ENCODE peak calls at places on chromosomes 11 and 22, in six cellular contexts. One of them, this sample, is unnamed. For H3K9me3, the result is how much of the 10 kb centered on the place peaks cover.

GRCh38 chr11:121965330-121965729 is 150.7 kb downstream of the BLID start:
- DNase-seq in H9: no peak
- DNase-seq in CD4-positive, CD25-positive, alpha-beta regulatory T cell: no peak
- DNase-seq in neural progenitor cell: no peak
- DNase-seq in psoas muscle: peak
- DNase-seq in fibroblast of lung: peak
- DNase-seq in this sample: no peak

GRCh38 chr11:2810401-2811205 is 75.0 kb downstream of the CDKN1C start:
- DNase-seq in H9: no peak
- DNase-seq in CD4-positive, CD25-positive, alpha-beta regulatory T cell: no peak
- DNase-seq in neural progenitor cell: no peak
- DNase-seq in psoas muscle: peak
- DNase-seq in fibroblast of lung: no peak
- DNase-seq in this sample: no peak

GRCh38 chr11:44065851-44066731 is at the start of gene ACCS:
- DNase-seq in H9: peak
- DNase-seq in CD4-positive, CD25-positive, alpha-beta regulatory T cell: peak
- DNase-seq in neural progenitor cell: peak
- DNase-seq in psoas muscle: peak
- DNase-seq in fibroblast of lung: peak
- DNase-seq in this sample: peak

GRCh38 chr11:93493252-93493897 is 49.8 kb downstream of the SMCO4 start:
- DNase-seq in H9: no peak
- DNase-seq in CD4-positive, CD25-positive, alpha-beta regulatory T cell: no peak
- DNase-seq in neural progenitor cell: no peak
- DNase-seq in psoas muscle: no peak
- DNase-seq in fibroblast of lung: no peak
- DNase-seq in this sample: no peak

GRCh38 chr11:38646382-38646781 is 2048.3 kb upstream of the RAG2 start:
- DNase-seq in H9: no peak
- DNase-seq in CD4-positive, CD25-positive, alpha-beta regulatory T cell: no peak
- DNase-seq in neural progenitor cell: no peak
- DNase-seq in psoas muscle: no peak
- DNase-seq in fibroblast of lung: no peak
- DNase-seq in this sample: no peak

GRCh38 chr11:132318421-132319157 is 948.2 kb downstream of the NTM start:
- DNase-seq in H9: no peak
- DNase-seq in CD4-positive, CD25-positive, alpha-beta regulatory T cell: no peak
- DNase-seq in neural progenitor cell: no peak
- DNase-seq in psoas muscle: no peak
- DNase-seq in fibroblast of lung: peak
- DNase-seq in this sample: no peak

GRCh38 chr11:11584446-11584810 is 37.4 kb downstream of the GALNT18 start:
- DNase-seq in H9: peak
- DNase-seq in CD4-positive, CD25-positive, alpha-beta regulatory T cell: no peak
- DNase-seq in neural progenitor cell: no peak
- DNase-seq in psoas muscle: no peak
- DNase-seq in fibroblast of lung: peak
- DNase-seq in this sample: no peak

GRCh38 chr11:88280673-88281316 is 56.7 kb downstream of the CTSC start:
- DNase-seq in H9: no peak
- DNase-seq in CD4-positive, CD25-positive, alpha-beta regulatory T cell: no peak
- DNase-seq in neural progenitor cell: no peak
- DNase-seq in psoas muscle: no peak
- DNase-seq in fibroblast of lung: peak
- DNase-seq in this sample: no peak

DNA sequence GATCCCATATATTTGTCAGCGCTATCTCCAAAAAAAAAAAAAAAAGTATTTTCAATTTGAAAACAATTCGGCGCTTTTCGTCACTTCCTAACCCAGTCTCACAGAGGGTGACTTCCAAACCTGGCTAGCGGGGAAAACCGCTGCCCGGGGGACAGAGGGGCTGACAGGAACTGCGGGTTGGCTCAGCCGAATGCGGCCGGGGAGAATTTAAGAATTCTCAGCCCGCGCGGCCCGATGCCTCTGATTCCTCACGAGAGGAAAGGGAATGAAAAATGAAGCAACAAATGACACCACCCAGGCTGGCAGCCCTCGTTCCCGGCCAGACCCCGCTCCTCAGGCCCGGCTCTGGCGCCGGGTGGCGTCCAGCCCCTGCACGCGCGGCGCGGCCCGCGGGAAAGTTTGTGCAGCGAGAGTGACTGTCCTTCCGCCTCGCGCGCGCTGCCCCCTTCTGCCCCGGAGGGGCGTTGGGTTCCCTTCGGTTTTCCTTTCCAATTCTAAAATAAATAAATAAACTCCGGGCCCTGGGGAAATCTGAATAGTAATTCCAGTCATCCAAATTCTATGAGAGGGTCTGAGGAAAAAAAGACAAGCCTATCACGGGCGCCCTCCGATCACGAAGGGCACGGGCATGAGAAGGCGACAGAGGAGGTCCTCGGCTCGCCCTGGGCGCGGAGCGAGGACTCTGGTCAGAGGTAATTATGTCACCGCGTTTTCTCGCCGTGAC is 4.8 kb upstream of the PAX6 start:
- DNase-seq in H9: no peak
- DNase-seq in CD4-positive, CD25-positive, alpha-beta regulatory T cell: no peak
- DNase-seq in neural progenitor cell: peak
- DNase-seq in psoas muscle: peak
- DNase-seq in fibroblast of lung: peak
- DNase-seq in this sample: peak
- H3K9me3 ChIP-seq in H9: under half
- H3K9me3 ChIP-seq in CD4-positive, CD25-positive, alpha-beta regulatory T cell: under half
- H3K9me3 ChIP-seq in neural progenitor cell: under half
- H3K9me3 ChIP-seq in psoas muscle: under half
- H3K9me3 ChIP-seq in fibroblast of lung: under half
- H3K9me3 ChIP-seq in this sample: under half

GRCh38 chr22:49024775-49025440 is 802.8 kb downstream of the BRD1 start:
- DNase-seq in H9: no peak
- DNase-seq in CD4-positive, CD25-positive, alpha-beta regulatory T cell: no peak
- DNase-seq in neural progenitor cell: no peak
- DNase-seq in psoas muscle: peak
- DNase-seq in fibroblast of lung: no peak
- DNase-seq in this sample: no peak

GRCh38 chr22:49022816-49023160 is 804.9 kb downstream of the BRD1 start:
- DNase-seq in H9: no peak
- DNase-seq in CD4-positive, CD25-positive, alpha-beta regulatory T cell: no peak
- DNase-seq in neural progenitor cell: no peak
- DNase-seq in psoas muscle: peak
- DNase-seq in fibroblast of lung: no peak
- DNase-seq in this sample: no peak

GRCh38 chr22:49025791-49026475 is 801.7 kb downstream of the BRD1 start:
- DNase-seq in H9: no peak
- DNase-seq in CD4-positive, CD25-positive, alpha-beta regulatory T cell: no peak
- DNase-seq in neural progenitor cell: no peak
- DNase-seq in psoas muscle: peak
- DNase-seq in fibroblast of lung: no peak
- DNase-seq in this sample: no peak

GRCh38 chr22:49023161-49023878 is 804.4 kb downstream of the BRD1 start:
- DNase-seq in H9: no peak
- DNase-seq in CD4-positive, CD25-positive, alpha-beta regulatory T cell: no peak
- DNase-seq in neural progenitor cell: no peak
- DNase-seq in psoas muscle: peak
- DNase-seq in fibroblast of lung: no peak
- DNase-seq in this sample: no peak

GRCh38 chr22:49023879-49024774 is 803.5 kb downstream of the BRD1 start:
- DNase-seq in H9: no peak
- DNase-seq in CD4-positive, CD25-positive, alpha-beta regulatory T cell: no peak
- DNase-seq in neural progenitor cell: no peak
- DNase-seq in psoas muscle: peak
- DNase-seq in fibroblast of lung: no peak
- DNase-seq in this sample: no peak
- H3K9me3 ChIP-seq in H9: under half
- H3K9me3 ChIP-seq in CD4-positive, CD25-positive, alpha-beta regulatory T cell: under half
- H3K9me3 ChIP-seq in neural progenitor cell: under half
- H3K9me3 ChIP-seq in psoas muscle: under half
- H3K9me3 ChIP-seq in fibroblast of lung: under half
- H3K9me3 ChIP-seq in this sample: under half

GRCh38 chr22:16968218-16968595 is 39.8 kb downstream of the GAB4 start:
- DNase-seq in H9: no peak
- DNase-seq in CD4-positive, CD25-positive, alpha-beta regulatory T cell: no peak
- DNase-seq in neural progenitor cell: no peak
- DNase-seq in psoas muscle: no peak
- DNase-seq in fibroblast of lung: no peak
- DNase-seq in this sample: no peak
- H3K9me3 ChIP-seq in H9: under half
- H3K9me3 ChIP-seq in CD4-positive, CD25-positive, alpha-beta regulatory T cell: under half
- H3K9me3 ChIP-seq in neural progenitor cell: under half
- H3K9me3 ChIP-seq in psoas muscle: under half
- H3K9me3 ChIP-seq in fibroblast of lung: under half
- H3K9me3 ChIP-seq in this sample: under half

GRCh38 chr22:48222742-48223487 is 1460.5 kb downstream of the TBC1D22A start:
- DNase-seq in H9: no peak
- DNase-seq in CD4-positive, CD25-positive, alpha-beta regulatory T cell: no peak
- DNase-seq in neural progenitor cell: no peak
- DNase-seq in psoas muscle: no peak
- DNase-seq in fibroblast of lung: no peak
- DNase-seq in this sample: no peak

GRCh38 chr22:48227341-48228018 is 1465.0 kb downstream of the TBC1D22A start:
- DNase-seq in H9: no peak
- DNase-seq in CD4-positive, CD25-positive, alpha-beta regulatory T cell: no peak
- DNase-seq in neural progenitor cell: no peak
- DNase-seq in psoas muscle: no peak
- DNase-seq in fibroblast of lung: no peak
- DNase-seq in this sample: no peak

GRCh38 chr22:48223488-48224190 is 1461.2 kb downstream of the TBC1D22A start:
- DNase-seq in H9: no peak
- DNase-seq in CD4-positive, CD25-positive, alpha-beta regulatory T cell: no peak
- DNase-seq in neural progenitor cell: no peak
- DNase-seq in psoas muscle: no peak
- DNase-seq in fibroblast of lung: no peak
- DNase-seq in this sample: no peak

GRCh38 chr22:48226026-48227013 is 1463.9 kb downstream of the TBC1D22A start:
- DNase-seq in H9: no peak
- DNase-seq in CD4-positive, CD25-positive, alpha-beta regulatory T cell: no peak
- DNase-seq in neural progenitor cell: no peak
- DNase-seq in psoas muscle: no peak
- DNase-seq in fibroblast of lung: no peak
- DNase-seq in this sample: no peak

DNA sequence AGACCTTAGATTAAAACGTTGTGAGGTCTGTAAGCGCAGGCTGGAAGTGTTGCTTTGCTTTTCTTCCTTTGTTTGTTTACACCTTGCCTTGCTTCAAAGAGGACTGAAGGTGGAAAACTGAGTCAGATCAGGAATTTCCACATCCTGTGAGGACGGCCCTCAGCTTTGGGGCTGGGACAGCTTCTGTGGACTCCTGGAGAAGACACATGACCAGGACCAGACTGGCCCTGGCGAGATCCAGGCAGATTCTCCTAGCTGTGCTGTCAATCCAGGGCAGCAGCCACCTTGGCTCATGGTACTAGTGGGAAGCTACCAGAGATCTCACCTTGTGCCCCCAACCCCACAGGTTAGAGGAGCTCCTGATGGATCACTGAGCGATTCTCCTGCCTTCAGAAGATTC is 1461.9 kb downstream of the TBC1D22A start:
- DNase-seq in H9: no peak
- DNase-seq in CD4-positive, CD25-positive, alpha-beta regulatory T cell: no peak
- DNase-seq in neural progenitor cell: no peak
- DNase-seq in psoas muscle: no peak
- DNase-seq in fibroblast of lung: no peak
- DNase-seq in this sample: no peak
- H3K9me3 ChIP-seq in H9: under half
- H3K9me3 ChIP-seq in CD4-positive, CD25-positive, alpha-beta regulatory T cell: under half
- H3K9me3 ChIP-seq in neural progenitor cell: under half
- H3K9me3 ChIP-seq in psoas muscle: under half
- H3K9me3 ChIP-seq in fibroblast of lung: under half
- H3K9me3 ChIP-seq in this sample: under half

DNA sequence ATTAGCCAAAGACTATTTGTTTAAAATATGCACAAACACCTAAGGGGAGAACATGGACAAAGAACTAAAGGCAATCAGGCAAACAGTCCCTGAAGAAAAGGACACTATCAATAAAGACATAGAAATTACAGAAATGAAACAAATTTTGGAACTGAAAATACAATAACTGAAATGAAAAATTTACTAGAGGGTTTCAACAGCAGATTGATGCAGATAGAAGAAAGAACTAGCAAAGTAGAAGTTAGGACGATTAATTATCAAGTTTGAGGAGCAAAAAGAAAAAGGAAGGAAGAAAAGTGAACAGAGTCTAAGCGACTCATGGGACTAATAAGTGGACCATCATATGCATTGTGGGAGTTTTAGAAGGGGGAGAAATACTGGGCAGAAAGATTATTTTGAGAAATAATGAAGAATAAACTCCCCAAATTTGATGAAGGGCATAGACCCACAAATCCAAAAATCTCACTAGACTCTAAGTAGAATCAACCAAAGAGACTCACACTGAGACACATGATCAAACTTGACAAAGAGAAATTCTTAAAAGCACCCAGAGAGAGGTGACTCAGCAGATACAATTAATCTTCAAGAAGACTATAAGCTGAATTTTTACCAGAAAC is 62.9 kb downstream of the JAM3 start:
- DNase-seq in H9: no peak
- DNase-seq in CD4-positive, CD25-positive, alpha-beta regulatory T cell: no peak
- DNase-seq in neural progenitor cell: no peak
- DNase-seq in psoas muscle: no peak
- DNase-seq in fibroblast of lung: peak
- DNase-seq in this sample: no peak
- H3K9me3 ChIP-seq in H9: under half
- H3K9me3 ChIP-seq in CD4-positive, CD25-positive, alpha-beta regulatory T cell: under half
- H3K9me3 ChIP-seq in neural progenitor cell: under half
- H3K9me3 ChIP-seq in psoas muscle: under half
- H3K9me3 ChIP-seq in fibroblast of lung: under half
- H3K9me3 ChIP-seq in this sample: under half

DNA sequence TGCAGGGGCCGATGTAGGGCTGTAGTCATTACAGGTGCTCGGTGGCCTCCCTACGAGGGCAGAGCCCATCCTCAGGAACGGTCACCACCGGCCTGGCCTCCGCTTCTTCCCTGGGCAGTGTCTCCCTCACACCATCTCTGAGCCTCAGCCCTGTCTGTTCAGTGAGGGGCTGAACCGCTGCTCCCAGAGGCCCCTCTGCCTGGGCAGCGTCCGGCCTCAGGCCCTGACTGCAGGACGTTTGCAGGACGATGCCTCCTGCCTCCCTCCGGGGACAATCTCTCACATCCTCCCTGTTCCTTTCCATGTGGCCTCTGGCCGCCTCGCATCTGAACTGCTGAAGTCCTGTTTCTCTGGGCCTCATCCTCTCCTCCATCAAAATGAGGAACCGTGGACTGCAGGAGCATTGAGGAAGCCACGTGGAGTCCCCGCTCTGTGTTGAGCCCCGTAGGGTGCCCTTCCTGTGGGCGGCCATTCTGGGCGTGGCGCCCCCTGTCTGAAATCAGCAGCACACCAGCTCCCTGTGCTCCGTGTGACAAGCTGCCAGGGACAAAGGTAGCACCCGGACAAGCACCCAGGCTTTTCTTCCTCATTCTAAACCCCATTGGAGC is 933.5 kb downstream of the BRD1 start:
- DNase-seq in H9: peak
- DNase-seq in CD4-positive, CD25-positive, alpha-beta regulatory T cell: no peak
- DNase-seq in neural progenitor cell: no peak
- DNase-seq in psoas muscle: no peak
- DNase-seq in fibroblast of lung: no peak
- DNase-seq in this sample: peak
- H3K9me3 ChIP-seq in H9: under half
- H3K9me3 ChIP-seq in CD4-positive, CD25-positive, alpha-beta regulatory T cell: under half
- H3K9me3 ChIP-seq in neural progenitor cell: under half
- H3K9me3 ChIP-seq in psoas muscle: under half
- H3K9me3 ChIP-seq in fibroblast of lung: under half
- H3K9me3 ChIP-seq in this sample: under half